ENCODE peak calls at places on chromosome 10, in four cellular contexts. H is lung, S is suprapubic skin, L is psoas muscle. N is an unnamed sample.

GRCh38 chr10:44925224-44925623 is 14.1 kb downstream of the TMEM72 start:
- DNase-seq in H (no peak), S (no peak), L (no peak), N (no peak)

GRCh38 chr10:131230641-131231322 is 80.7 kb downstream of the TCERG1L start:
- DNase-seq in H (no peak), S (no peak), L (peak), N (peak)

GRCh38 chr10:44030681-44031080 is 354.2 kb downstream of the CXCL12 start:
- DNase-seq in H (no peak), S (no peak), L (no peak), N (no peak)

GRCh38 chr10:126014309-126014708 is 117.9 kb downstream of the FANK1 start:
- DNase-seq in H (no peak), S (no peak), L (no peak), N (no peak)

GRCh38 chr10:125531470-125531869 is 151.5 kb downstream of the TEX36 start:
- DNase-seq in H (no peak), S (no peak), L (no peak), N (no peak)

GRCh38 chr10:58438340-58438739 is 53.1 kb downstream of the TFAM start:
- DNase-seq in H (no peak), S (no peak), L (no peak), N (no peak)

GRCh38 chr10:114518401-114519305 is 114.4 kb upstream of the AFAP1L2 start:
- DNase-seq in H (no peak), S (no peak), L (no peak), N (no peak)

GRCh38 chr10:60182691-60183090 is 207.0 kb downstream of the ANK3 start:
- DNase-seq in H (no peak), S (no peak), L (no peak), N (no peak)

GRCh38 chr10:21989453-21990154 is 13.9 kb downstream of the DNAJC1 start:
- DNase-seq in H (peak), S (no peak), L (peak), N (no peak)

DNA sequence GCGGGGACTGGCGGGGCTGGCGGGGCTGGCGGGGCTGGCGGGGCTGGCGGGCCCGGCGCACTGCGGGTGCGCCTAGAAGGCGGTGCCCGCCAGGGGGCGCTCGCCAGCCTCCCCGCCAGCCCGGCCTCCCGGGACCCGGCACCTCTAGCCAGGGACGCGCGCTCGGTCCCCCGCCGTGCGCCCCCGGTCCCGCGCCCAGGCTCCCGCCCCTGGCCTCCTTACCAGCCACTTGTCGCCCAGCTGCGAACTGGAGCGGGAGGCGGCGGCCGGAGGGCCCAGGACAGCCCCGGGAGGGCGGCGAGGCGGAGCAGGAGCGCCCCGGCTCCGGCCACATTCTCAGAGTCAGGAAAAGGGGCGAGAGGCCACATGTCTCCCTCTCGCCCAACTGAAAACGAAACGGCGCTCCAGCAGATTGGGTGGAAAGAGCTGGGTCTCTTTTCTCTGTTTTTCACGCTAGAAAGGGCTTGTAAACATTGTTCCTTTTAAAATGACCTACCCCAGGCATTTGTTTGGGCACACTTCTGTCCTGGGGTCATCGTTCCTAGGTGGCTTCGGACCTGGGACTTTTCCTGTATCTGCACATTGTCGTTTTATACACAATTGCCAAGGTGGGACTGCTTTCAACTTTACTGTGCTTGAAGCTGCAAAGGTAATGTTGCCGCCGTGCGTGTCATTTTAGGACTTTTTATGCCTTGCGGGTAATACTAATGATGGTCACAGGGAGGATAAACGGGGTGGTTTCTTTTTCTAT is 378 bp upstream of the PRKCQ start:
- DNase-seq in H (peak), S (no peak), L (peak), N (no peak)
- TF ChIP-seq CTCF in H (no peak), S (no peak), L (peak), N (peak)

DNA sequence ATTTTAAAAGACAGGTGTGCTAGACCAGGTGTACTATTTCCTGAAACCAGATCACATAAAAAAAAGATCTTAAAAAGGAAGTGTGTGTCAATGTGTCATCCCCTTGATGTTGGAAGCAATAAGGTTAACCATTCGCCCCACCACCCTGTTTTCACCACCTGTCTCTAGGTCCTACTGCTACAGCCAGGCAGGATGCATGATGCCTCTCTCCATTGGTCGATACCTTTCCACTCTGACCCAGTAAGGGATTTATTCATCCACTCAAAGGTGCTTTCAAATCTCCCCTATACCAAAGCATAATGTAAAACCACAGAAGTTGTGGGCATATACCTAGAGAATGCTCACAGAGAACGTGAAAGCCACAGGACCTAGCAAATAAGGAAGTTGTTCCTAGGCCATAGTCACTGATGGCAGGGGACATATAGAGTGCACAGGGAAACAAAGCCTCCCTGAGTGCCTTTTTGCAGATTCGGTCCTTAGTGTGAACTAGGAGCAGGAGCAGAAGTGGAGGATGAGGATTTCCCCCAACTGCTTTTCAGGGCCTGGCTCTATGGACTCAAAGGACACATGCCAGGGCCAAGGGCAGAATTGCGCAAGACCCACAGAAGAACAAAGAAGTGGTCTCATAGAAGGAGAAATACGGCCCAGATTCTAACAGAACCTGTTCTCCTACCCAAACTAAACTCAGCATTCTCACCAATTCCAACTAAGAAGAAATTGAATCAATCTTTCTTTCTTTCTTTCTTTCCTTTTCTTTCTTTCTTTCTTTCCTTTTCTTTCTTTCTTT is 631.5 kb upstream of the NRP1 start:
- DNase-seq in H (no peak), S (no peak), L (no peak), N (no peak)
- TF ChIP-seq CTCF in H (no peak), S (no peak), L (no peak), N (no peak)

DNA sequence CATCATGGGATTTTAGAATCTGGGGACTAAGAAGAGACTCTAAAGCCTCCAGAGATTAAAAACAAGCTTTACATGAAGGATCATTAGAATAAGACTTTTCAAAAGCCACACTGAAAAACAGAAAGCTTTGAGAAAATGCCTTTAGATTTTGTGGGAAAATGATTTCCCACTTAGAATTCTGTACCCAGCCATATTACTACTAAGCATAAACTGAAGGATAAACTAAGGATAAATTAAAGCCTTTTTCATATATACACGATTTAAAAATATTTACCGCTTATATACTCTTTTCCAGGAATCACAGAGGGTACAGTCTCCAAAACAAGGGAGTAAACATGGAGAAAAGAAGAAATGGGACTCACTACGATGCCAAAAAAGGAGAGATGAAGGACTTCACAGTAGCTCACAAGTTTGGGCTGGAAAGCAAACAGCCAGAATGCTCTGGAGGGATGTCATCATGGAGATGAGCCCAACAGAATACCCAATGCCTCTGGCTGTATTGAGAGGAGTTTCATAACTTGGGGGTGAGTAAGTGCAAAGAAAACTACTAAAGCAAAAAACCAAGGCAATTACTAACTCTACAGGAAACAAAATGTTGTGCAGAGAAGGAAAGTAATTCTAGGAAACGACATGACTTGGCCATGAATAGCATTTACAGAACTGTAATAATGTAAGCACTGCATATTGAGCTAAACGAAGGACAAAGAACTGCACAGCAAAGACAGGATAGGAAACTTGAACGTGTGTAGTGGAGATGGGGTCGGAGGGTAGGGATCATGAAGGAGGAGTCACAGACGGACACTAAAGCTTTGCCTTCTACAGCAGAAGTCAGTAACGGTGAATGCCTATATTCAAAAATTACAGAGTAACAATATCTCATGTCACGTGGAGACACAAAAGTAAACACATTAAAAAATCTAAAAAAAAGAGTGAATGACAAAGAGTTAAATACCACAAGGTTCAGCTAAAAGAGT is 61.4 kb upstream of the ASAH2 start:
- DNase-seq in H (no peak), S (no peak), L (no peak), N (no peak)
- TF ChIP-seq CTCF in H (no peak), S (no peak), L (no peak), N (no peak)

GRCh38 chr10:118542789-118543188 is 52.7 kb downstream of the PRLHR start:
- DNase-seq in H (no peak), S (no peak), L (no peak), N (no peak)

GRCh38 chr10:118546479-118546878 is 49.0 kb downstream of the PRLHR start:
- DNase-seq in H (no peak), S (no peak), L (no peak), N (no peak)

GRCh38 chr10:118545381-118545780 is 50.1 kb downstream of the PRLHR start:
- DNase-seq in H (no peak), S (no peak), L (no peak), N (no peak)

GRCh38 chr10:118543714-118544400 is 51.6 kb downstream of the PRLHR start:
- DNase-seq in H (peak), S (no peak), L (no peak), N (no peak)

DNA sequence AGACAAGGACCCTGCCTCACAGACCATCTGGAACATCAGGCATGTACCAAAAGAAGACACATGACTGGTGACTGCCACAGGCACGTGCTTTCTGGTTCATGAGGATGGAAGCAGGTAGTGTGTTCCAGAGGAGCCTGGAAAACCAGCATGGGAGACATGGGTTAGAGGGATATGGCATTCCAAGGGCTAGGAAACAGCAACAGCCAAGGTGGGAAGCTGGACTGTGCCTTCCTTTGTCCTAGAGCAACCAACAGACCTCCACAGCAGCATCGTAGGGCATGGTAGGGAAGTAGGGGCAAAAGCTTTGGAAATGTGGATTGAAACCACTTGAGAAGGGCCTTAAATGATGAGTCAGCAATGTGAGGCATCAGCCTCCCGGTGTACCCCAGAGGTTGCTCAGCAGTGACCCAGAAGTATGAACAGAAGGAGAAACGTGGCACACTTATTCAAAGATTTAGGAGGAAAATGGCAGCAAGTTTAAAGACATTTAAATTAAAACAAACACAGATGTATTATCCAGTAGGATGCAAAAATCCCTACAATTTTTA is 51.0 kb downstream of the PRLHR start:
- DNase-seq in H (no peak), S (no peak), L (no peak), N (no peak)
- TF ChIP-seq CTCF in H (no peak), S (no peak), L (no peak), N (peak)

GRCh38 chr10:109740436-109740835 is 182.9 kb downstream of the XPNPEP1 start:
- DNase-seq in H (no peak), S (no peak), L (no peak), N (no peak)
- TF ChIP-seq CTCF in H (no peak), S (no peak), L (no peak), N (no peak)

GRCh38 chr10:12847361-12847975 is 154.0 kb downstream of the CCDC3 start:
- DNase-seq in H (no peak), S (no peak), L (no peak), N (no peak)
- TF ChIP-seq CTCF in H (no peak), S (no peak), L (no peak), N (peak)

GRCh38 chr10:122986340-122986739 is 6.1 kb downstream of the PSTK start:
- DNase-seq in H (no peak), S (no peak), L (no peak), N (no peak)

GRCh38 chr10:122983898-122984297 is 3.7 kb downstream of the PSTK start:
- DNase-seq in H (no peak), S (no peak), L (no peak), N (no peak)

GRCh38 chr10:122984708-122985107 is 4.5 kb downstream of the PSTK start:
- DNase-seq in H (no peak), S (no peak), L (no peak), N (no peak)

GRCh38 chr10:122980209-122981065 is at the start of gene PSTK:
- DNase-seq in H (peak), S (peak), L (peak), N (peak)

GRCh38 chr10:122981066-122981464 is 864 bp downstream of the PSTK start:
- DNase-seq in H (no peak), S (no peak), L (no peak), N (no peak)
- TF ChIP-seq CTCF in H (no peak), S (peak), L (peak), N (peak)

GRCh38 chr10:14450041-14450491 is 119.3 kb upstream of the FRMD4A start:
- DNase-seq in H (no peak), S (no peak), L (no peak), N (no peak)
- TF ChIP-seq CTCF in H (no peak), S (no peak), L (no peak), N (no peak)

N was measured in chondrocyte.